ENCODE peak calls at places on chromosomes 1 and 21, in seven cellular contexts. One of them, this sample, is unnamed.

GRCh38 chr1:3334366-3334765 is 120.1 kb upstream of the ARHGEF16 start:
- DNase-seq in AG04450: no peak
- DNase-seq in NCI-H1417: no peak
- DNase-seq in NCI-H1092: no peak
- DNase-seq in colonic mucosa: no peak
- DNase-seq in AG09309: no peak
- DNase-seq in effector CD4-positive, alpha-beta T cell: no peak
- DNase-seq in this sample: no peak

GRCh38 chr1:54853793-54854370 is 33.1 kb downstream of the DHCR24 start:
- DNase-seq in AG09309: no peak
- DNase-seq in colonic mucosa: no peak
- DNase-seq in AG04450: no peak
- DNase-seq in NCI-H1417: no peak
- DNase-seq in effector CD4-positive, alpha-beta T cell: no peak
- DNase-seq in NCI-H1092: no peak
- DNase-seq in this sample: no peak

GRCh38 chr1:51249445-51249844 is 13.4 kb downstream of the RNF11 start:
- DNase-seq in NCI-H1092: no peak
- DNase-seq in NCI-H1417: no peak
- DNase-seq in AG09309: no peak
- DNase-seq in colonic mucosa: no peak
- DNase-seq in AG04450: no peak
- DNase-seq in effector CD4-positive, alpha-beta T cell: no peak
- DNase-seq in this sample: no peak

GRCh38 chr1:214362188-214362882 is 81.4 kb downstream of the SMYD2 start:
- DNase-seq in effector CD4-positive, alpha-beta T cell: no peak
- DNase-seq in NCI-H1417: no peak
- DNase-seq in AG09309: no peak
- DNase-seq in NCI-H1092: no peak
- DNase-seq in AG04450: no peak
- DNase-seq in colonic mucosa: no peak
- DNase-seq in this sample: no peak

GRCh38 chr1:10721381-10722321 is 74.8 kb downstream of the CASZ1 start:
- DNase-seq in effector CD4-positive, alpha-beta T cell: no peak
- DNase-seq in NCI-H1417: peak
- DNase-seq in colonic mucosa: no peak
- DNase-seq in NCI-H1092: no peak
- DNase-seq in AG09309: no peak
- DNase-seq in AG04450: no peak
- DNase-seq in this sample: no peak

GRCh38 chr1:5447479-5448070 is 544.6 kb downstream of the NPHP4 start:
- DNase-seq in NCI-H1092: no peak
- DNase-seq in effector CD4-positive, alpha-beta T cell: no peak
- DNase-seq in AG04450: no peak
- DNase-seq in AG09309: no peak
- DNase-seq in colonic mucosa: peak
- DNase-seq in NCI-H1417: peak
- DNase-seq in this sample: no peak

GRCh38 chr1:228339059-228339704 is 67.5 kb downstream of the TRIM11 start:
- DNase-seq in NCI-H1417: no peak
- DNase-seq in AG04450: no peak
- DNase-seq in colonic mucosa: no peak
- DNase-seq in AG09309: no peak
- DNase-seq in effector CD4-positive, alpha-beta T cell: no peak
- DNase-seq in NCI-H1092: no peak
- DNase-seq in this sample: no peak

GRCh38 chr1:36458910-36459309 is 5.3 kb downstream of the MRPS15 start:
- DNase-seq in AG04450: no peak
- DNase-seq in NCI-H1417: no peak
- DNase-seq in colonic mucosa: no peak
- DNase-seq in AG09309: no peak
- DNase-seq in effector CD4-positive, alpha-beta T cell: no peak
- DNase-seq in NCI-H1092: no peak
- DNase-seq in this sample: no peak

GRCh38 chr1:115545791-115546733 is 95.7 kb upstream of the VANGL1 start:
- DNase-seq in AG04450: peak
- DNase-seq in AG09309: peak
- DNase-seq in NCI-H1417: no peak
- DNase-seq in NCI-H1092: peak
- DNase-seq in colonic mucosa: peak
- DNase-seq in effector CD4-positive, alpha-beta T cell: no peak
- DNase-seq in this sample: no peak

GRCh38 chr1:157540160-157540748 is 12.1 kb downstream of the FCRL5 start:
- DNase-seq in NCI-H1092: no peak
- DNase-seq in NCI-H1417: no peak
- DNase-seq in AG04450: no peak
- DNase-seq in effector CD4-positive, alpha-beta T cell: no peak
- DNase-seq in colonic mucosa: no peak
- DNase-seq in AG09309: no peak
- DNase-seq in this sample: no peak

GRCh38 chr1:90605070-90605469 is 112.0 kb downstream of the BARHL2 start:
- DNase-seq in NCI-H1092: no peak
- DNase-seq in effector CD4-positive, alpha-beta T cell: no peak
- DNase-seq in AG04450: no peak
- DNase-seq in AG09309: no peak
- DNase-seq in NCI-H1417: no peak
- DNase-seq in colonic mucosa: no peak
- DNase-seq in this sample: no peak

GRCh38 chr1:110687244-110687643 is 12.5 kb upstream of the KCNA3 start:
- DNase-seq in NCI-H1417: no peak
- DNase-seq in colonic mucosa: no peak
- DNase-seq in effector CD4-positive, alpha-beta T cell: no peak
- DNase-seq in AG04450: peak
- DNase-seq in NCI-H1092: no peak
- DNase-seq in AG09309: peak
- DNase-seq in this sample: no peak

GRCh38 chr1:206506405-206506802 is 927 bp upstream of the RASSF5 start:
- DNase-seq in AG09309: no peak
- DNase-seq in NCI-H1092: no peak
- DNase-seq in colonic mucosa: no peak
- DNase-seq in NCI-H1417: no peak
- DNase-seq in AG04450: no peak
- DNase-seq in effector CD4-positive, alpha-beta T cell: no peak
- DNase-seq in this sample: no peak

GRCh38 chr1:94582578-94582977 is 41.0 kb upstream of the F3 start:
- DNase-seq in NCI-H1092: no peak
- DNase-seq in AG09309: no peak
- DNase-seq in AG04450: no peak
- DNase-seq in effector CD4-positive, alpha-beta T cell: no peak
- DNase-seq in colonic mucosa: no peak
- DNase-seq in NCI-H1417: no peak
- DNase-seq in this sample: no peak

GRCh38 chr1:119831027-119831426 is 19.8 kb upstream of the REG4 start:
- DNase-seq in effector CD4-positive, alpha-beta T cell: no peak
- DNase-seq in NCI-H1092: no peak
- DNase-seq in NCI-H1417: no peak
- DNase-seq in AG09309: no peak
- DNase-seq in colonic mucosa: no peak
- DNase-seq in AG04450: no peak
- DNase-seq in this sample: no peak

GRCh38 chr21:35217504-35218060 is 168.5 kb upstream of the RUNX1 start:
- DNase-seq in AG04450: no peak
- DNase-seq in colonic mucosa: no peak
- DNase-seq in NCI-H1092: no peak
- DNase-seq in effector CD4-positive, alpha-beta T cell: no peak
- DNase-seq in NCI-H1417: peak
- DNase-seq in AG09309: peak
- DNase-seq in this sample: no peak

GRCh38 chr1:7084232-7084894 is 299.1 kb downstream of the CAMTA1 start:
- DNase-seq in AG09309: no peak
- DNase-seq in NCI-H1417: no peak
- DNase-seq in effector CD4-positive, alpha-beta T cell: no peak
- DNase-seq in colonic mucosa: no peak
- DNase-seq in AG04450: no peak
- DNase-seq in NCI-H1092: no peak
- DNase-seq in this sample: no peak

GRCh38 chr21:15763359-15763758 is 33.6 kb downstream of the USP25 start:
- DNase-seq in NCI-H1092: no peak
- DNase-seq in AG09309: no peak
- DNase-seq in effector CD4-positive, alpha-beta T cell: no peak
- DNase-seq in colonic mucosa: no peak
- DNase-seq in AG04450: no peak
- DNase-seq in NCI-H1417: no peak
- DNase-seq in this sample: no peak

GRCh38 chr1:193070942-193071341 is 11.5 kb downstream of the RO60 start:
- DNase-seq in colonic mucosa: no peak
- DNase-seq in AG09309: no peak
- DNase-seq in effector CD4-positive, alpha-beta T cell: no peak
- DNase-seq in AG04450: no peak
- DNase-seq in NCI-H1417: no peak
- DNase-seq in NCI-H1092: no peak
- DNase-seq in this sample: no peak

GRCh38 chr1:172466795-172467407 is 23.0 kb upstream of the PIGC start:
- DNase-seq in AG09309: no peak
- DNase-seq in AG04450: no peak
- DNase-seq in NCI-H1092: no peak
- DNase-seq in colonic mucosa: no peak
- DNase-seq in NCI-H1417: no peak
- DNase-seq in effector CD4-positive, alpha-beta T cell: no peak
- DNase-seq in this sample: no peak

GRCh38 chr1:179369751-179370341 is 4.1 kb downstream of the AXDND1 start:
- DNase-seq in NCI-H1092: peak
- DNase-seq in effector CD4-positive, alpha-beta T cell: peak
- DNase-seq in AG04450: peak
- DNase-seq in colonic mucosa: peak
- DNase-seq in NCI-H1417: peak
- DNase-seq in AG09309: peak
- DNase-seq in this sample: no peak

GRCh38 chr1:59699227-59699847 is 115.4 kb upstream of the HOOK1 start:
- DNase-seq in AG04450: no peak
- DNase-seq in NCI-H1092: peak
- DNase-seq in NCI-H1417: peak
- DNase-seq in AG09309: no peak
- DNase-seq in colonic mucosa: no peak
- DNase-seq in effector CD4-positive, alpha-beta T cell: no peak
- DNase-seq in this sample: no peak

GRCh38 chr1:67892451-67893125 is 59.3 kb upstream of the GNG12 start:
- DNase-seq in colonic mucosa: no peak
- DNase-seq in AG04450: no peak
- DNase-seq in AG09309: no peak
- DNase-seq in NCI-H1417: no peak
- DNase-seq in effector CD4-positive, alpha-beta T cell: no peak
- DNase-seq in NCI-H1092: no peak
- DNase-seq in this sample: no peak

GRCh38 chr1:7070389-7071029 is 285.3 kb downstream of the CAMTA1 start:
- DNase-seq in NCI-H1092: peak
- DNase-seq in AG04450: peak
- DNase-seq in AG09309: peak
- DNase-seq in NCI-H1417: peak
- DNase-seq in colonic mucosa: peak
- DNase-seq in effector CD4-positive, alpha-beta T cell: peak
- DNase-seq in this sample: peak

GRCh38 chr1:191495040-191495439 is 663.2 kb upstream of the RGS18 start:
- DNase-seq in colonic mucosa: no peak
- DNase-seq in effector CD4-positive, alpha-beta T cell: no peak
- DNase-seq in AG04450: no peak
- DNase-seq in NCI-H1092: no peak
- DNase-seq in AG09309: no peak
- DNase-seq in NCI-H1417: no peak
- DNase-seq in this sample: no peak

GRCh38 chr1:38872401-38873026 is 634 bp downstream of the MYCBP start:
- DNase-seq in effector CD4-positive, alpha-beta T cell: peak
- DNase-seq in NCI-H1417: no peak
- DNase-seq in NCI-H1092: no peak
- DNase-seq in AG09309: no peak
- DNase-seq in colonic mucosa: no peak
- DNase-seq in AG04450: no peak
- DNase-seq in this sample: no peak

GRCh38 chr1:221699582-221700519 is 42.0 kb downstream of the DUSP10 start:
- DNase-seq in NCI-H1417: no peak
- DNase-seq in AG04450: no peak
- DNase-seq in NCI-H1092: no peak
- DNase-seq in AG09309: peak
- DNase-seq in effector CD4-positive, alpha-beta T cell: no peak
- DNase-seq in colonic mucosa: no peak
- DNase-seq in this sample: no peak

GRCh38 chr21:33265664-33266049 is 510 bp upstream of the IL10RB start:
- DNase-seq in AG04450: no peak
- DNase-seq in AG09309: no peak
- DNase-seq in NCI-H1092: no peak
- DNase-seq in NCI-H1417: no peak
- DNase-seq in effector CD4-positive, alpha-beta T cell: peak
- DNase-seq in colonic mucosa: peak
- DNase-seq in this sample: no peak

GRCh38 chr21:37915516-37915915 is 741 bp downstream of the KCNJ6 start:
- DNase-seq in NCI-H1092: no peak
- DNase-seq in NCI-H1417: no peak
- DNase-seq in AG09309: no peak
- DNase-seq in AG04450: no peak
- DNase-seq in colonic mucosa: no peak
- DNase-seq in effector CD4-positive, alpha-beta T cell: no peak
- DNase-seq in this sample: no peak

GRCh38 chr1:85818371-85818770 is 110.1 kb upstream of the ZNHIT6 start:
- DNase-seq in colonic mucosa: no peak
- DNase-seq in NCI-H1092: no peak
- DNase-seq in AG09309: peak
- DNase-seq in NCI-H1417: no peak
- DNase-seq in AG04450: peak
- DNase-seq in effector CD4-positive, alpha-beta T cell: no peak
- DNase-seq in this sample: no peak

GRCh38 chr1:217526636-217527035 is 104.3 kb downstream of the GPATCH2 start:
- DNase-seq in NCI-H1417: no peak
- DNase-seq in NCI-H1092: no peak
- DNase-seq in AG09309: no peak
- DNase-seq in effector CD4-positive, alpha-beta T cell: no peak
- DNase-seq in AG04450: no peak
- DNase-seq in colonic mucosa: no peak
- DNase-seq in this sample: no peak

GRCh38 chr1:8194481-8195227 is 123.3 kb upstream of the SLC45A1 start:
- DNase-seq in NCI-H1417: no peak
- DNase-seq in effector CD4-positive, alpha-beta T cell: no peak
- DNase-seq in colonic mucosa: no peak
- DNase-seq in NCI-H1092: no peak
- DNase-seq in AG09309: no peak
- DNase-seq in AG04450: no peak
- DNase-seq in this sample: no peak

GRCh38 chr1:84944767-84945486 is 51.9 kb upstream of the LPAR3 start:
- DNase-seq in colonic mucosa: peak
- DNase-seq in AG04450: peak
- DNase-seq in NCI-H1417: peak
- DNase-seq in NCI-H1092: peak
- DNase-seq in AG09309: peak
- DNase-seq in effector CD4-positive, alpha-beta T cell: peak
- DNase-seq in this sample: peak

GRCh38 chr1:66725885-66726665 is 26.2 kb upstream of the DYNLT5 start:
- DNase-seq in NCI-H1092: peak
- DNase-seq in effector CD4-positive, alpha-beta T cell: peak
- DNase-seq in colonic mucosa: peak
- DNase-seq in AG09309: peak
- DNase-seq in AG04450: peak
- DNase-seq in NCI-H1417: peak
- DNase-seq in this sample: peak

GRCh38 chr1:6445062-6445763 is 20.6 kb downstream of the ESPN start:
- DNase-seq in NCI-H1092: no peak
- DNase-seq in effector CD4-positive, alpha-beta T cell: no peak
- DNase-seq in AG09309: no peak
- DNase-seq in colonic mucosa: peak
- DNase-seq in AG04450: no peak
- DNase-seq in NCI-H1417: peak
- DNase-seq in this sample: no peak

GRCh38 chr21:32322676-32323075 is 24.0 kb downstream of the MRAP start:
- DNase-seq in colonic mucosa: no peak
- DNase-seq in AG09309: no peak
- DNase-seq in NCI-H1417: no peak
- DNase-seq in AG04450: no peak
- DNase-seq in effector CD4-positive, alpha-beta T cell: no peak
- DNase-seq in NCI-H1092: no peak
- DNase-seq in this sample: no peak

GRCh38 chr1:20470174-20470573 is 15.8 kb downstream of the CAMK2N1 start:
- DNase-seq in colonic mucosa: peak
- DNase-seq in AG09309: no peak
- DNase-seq in effector CD4-positive, alpha-beta T cell: no peak
- DNase-seq in NCI-H1092: no peak
- DNase-seq in NCI-H1417: no peak
- DNase-seq in AG04450: no peak
- DNase-seq in this sample: peak

GRCh38 chr1:225694151-225694603 is 41.3 kb upstream of the ENAH start:
- DNase-seq in AG09309: no peak
- DNase-seq in NCI-H1092: no peak
- DNase-seq in effector CD4-positive, alpha-beta T cell: no peak
- DNase-seq in AG04450: no peak
- DNase-seq in colonic mucosa: peak
- DNase-seq in NCI-H1417: no peak
- DNase-seq in this sample: no peak